ENCODE peak calls at places on chromosome 15, in nine cellular contexts. One of them, this sample, is unnamed.

GRCh38 chr15:42062284-42062806 is 32.0 kb downstream of the PLA2G4D start:
- DNase-seq in neural progenitor cell: no peak
- DNase-seq in GM20000: no peak
- DNase-seq in GM13977: no peak
- DNase-seq in PC-9: no peak
- DNase-seq in GM13976: no peak
- DNase-seq in MM.1S: no peak
- DNase-seq in ovary: no peak
- DNase-seq in right atrium auricular region: no peak
- DNase-seq in this sample: no peak

GRCh38 chr15:77013786-77014136 is 18.8 kb downstream of the PSTPIP1 start:
- DNase-seq in neural progenitor cell: no peak
- DNase-seq in GM20000: peak
- DNase-seq in GM13977: peak
- DNase-seq in PC-9: peak
- DNase-seq in GM13976: peak
- DNase-seq in MM.1S: no peak
- DNase-seq in ovary: no peak
- DNase-seq in right atrium auricular region: no peak
- DNase-seq in this sample: no peak

GRCh38 chr15:61383421-61383820 is 154.3 kb upstream of the RORA start:
- DNase-seq in neural progenitor cell: no peak
- DNase-seq in GM20000: no peak
- DNase-seq in GM13977: no peak
- DNase-seq in PC-9: no peak
- DNase-seq in GM13976: no peak
- DNase-seq in MM.1S: no peak
- DNase-seq in ovary: no peak
- DNase-seq in right atrium auricular region: no peak
- DNase-seq in this sample: no peak

GRCh38 chr15:50798684-50799083 is 33.2 kb upstream of the SPPL2A start:
- DNase-seq in neural progenitor cell: no peak
- DNase-seq in GM20000: no peak
- DNase-seq in GM13977: no peak
- DNase-seq in PC-9: peak
- DNase-seq in GM13976: no peak
- DNase-seq in MM.1S: no peak
- DNase-seq in ovary: no peak
- DNase-seq in right atrium auricular region: no peak
- DNase-seq in this sample: peak

GRCh38 chr15:47812436-47813109 is 95.3 kb downstream of the SEMA6D start:
- DNase-seq in neural progenitor cell: no peak
- DNase-seq in GM20000: peak
- DNase-seq in GM13977: peak
- DNase-seq in PC-9: peak
- DNase-seq in GM13976: peak
- DNase-seq in MM.1S: peak
- DNase-seq in ovary: no peak
- DNase-seq in right atrium auricular region: no peak
- DNase-seq in this sample: peak

GRCh38 chr15:57146394-57147140 is 228.1 kb downstream of the TCF12 start:
- DNase-seq in neural progenitor cell: peak
- DNase-seq in GM20000: peak
- DNase-seq in GM13977: peak
- DNase-seq in PC-9: no peak
- DNase-seq in GM13976: peak
- DNase-seq in MM.1S: peak
- DNase-seq in ovary: no peak
- DNase-seq in right atrium auricular region: no peak
- DNase-seq in this sample: peak

GRCh38 chr15:31727612-31728011 is 302.7 kb upstream of the CHRNA7 start:
- DNase-seq in neural progenitor cell: no peak
- DNase-seq in GM20000: no peak
- DNase-seq in GM13977: no peak
- DNase-seq in PC-9: no peak
- DNase-seq in GM13976: no peak
- DNase-seq in MM.1S: no peak
- DNase-seq in ovary: no peak
- DNase-seq in right atrium auricular region: no peak
- DNase-seq in this sample: no peak

GRCh38 chr15:63466378-63467192 is 37.8 kb upstream of the USP3 start:
- DNase-seq in neural progenitor cell: peak
- DNase-seq in GM20000: peak
- DNase-seq in GM13977: peak
- DNase-seq in PC-9: peak
- DNase-seq in GM13976: peak
- DNase-seq in MM.1S: peak
- DNase-seq in ovary: peak
- DNase-seq in right atrium auricular region: no peak
- DNase-seq in this sample: peak

GRCh38 chr15:64050281-64051092 is 4.2 kb upstream of the DAPK2 start:
- DNase-seq in neural progenitor cell: no peak
- DNase-seq in GM20000: no peak
- DNase-seq in GM13977: no peak
- DNase-seq in PC-9: no peak
- DNase-seq in GM13976: no peak
- DNase-seq in MM.1S: no peak
- DNase-seq in ovary: no peak
- DNase-seq in right atrium auricular region: no peak
- DNase-seq in this sample: peak

GRCh38 chr15:69393831-69394491 is 20.2 kb upstream of the KIF23 start:
- DNase-seq in neural progenitor cell: no peak
- DNase-seq in GM20000: no peak
- DNase-seq in GM13977: no peak
- DNase-seq in PC-9: no peak
- DNase-seq in GM13976: no peak
- DNase-seq in MM.1S: no peak
- DNase-seq in ovary: no peak
- DNase-seq in right atrium auricular region: peak
- DNase-seq in this sample: no peak

GRCh38 chr15:59353994-59354951 is 18.4 kb downstream of the MYO1E start:
- DNase-seq in neural progenitor cell: peak
- DNase-seq in GM20000: peak
- DNase-seq in GM13977: peak
- DNase-seq in PC-9: no peak
- DNase-seq in GM13976: no peak
- DNase-seq in MM.1S: no peak
- DNase-seq in ovary: no peak
- DNase-seq in right atrium auricular region: no peak
- DNase-seq in this sample: no peak

GRCh38 chr15:70510433-70510832 is 252.9 kb downstream of the UACA start:
- DNase-seq in neural progenitor cell: no peak
- DNase-seq in GM20000: no peak
- DNase-seq in GM13977: no peak
- DNase-seq in PC-9: no peak
- DNase-seq in GM13976: no peak
- DNase-seq in MM.1S: no peak
- DNase-seq in ovary: no peak
- DNase-seq in right atrium auricular region: no peak
- DNase-seq in this sample: no peak

GRCh38 chr15:70508561-70509281 is 254.6 kb downstream of the UACA start:
- DNase-seq in neural progenitor cell: peak
- DNase-seq in GM20000: no peak
- DNase-seq in GM13977: no peak
- DNase-seq in PC-9: peak
- DNase-seq in GM13976: no peak
- DNase-seq in MM.1S: no peak
- DNase-seq in ovary: no peak
- DNase-seq in right atrium auricular region: no peak
- DNase-seq in this sample: peak

GRCh38 chr15:70512772-70513362 is 250.5 kb downstream of the UACA start:
- DNase-seq in neural progenitor cell: peak
- DNase-seq in GM20000: peak
- DNase-seq in GM13977: peak
- DNase-seq in PC-9: peak
- DNase-seq in GM13976: peak
- DNase-seq in MM.1S: peak
- DNase-seq in ovary: no peak
- DNase-seq in right atrium auricular region: no peak
- DNase-seq in this sample: no peak

GRCh38 chr15:70507772-70508351 is 255.5 kb downstream of the UACA start:
- DNase-seq in neural progenitor cell: no peak
- DNase-seq in GM20000: no peak
- DNase-seq in GM13977: no peak
- DNase-seq in PC-9: peak
- DNase-seq in GM13976: no peak
- DNase-seq in MM.1S: no peak
- DNase-seq in ovary: no peak
- DNase-seq in right atrium auricular region: no peak
- DNase-seq in this sample: peak

DNA sequence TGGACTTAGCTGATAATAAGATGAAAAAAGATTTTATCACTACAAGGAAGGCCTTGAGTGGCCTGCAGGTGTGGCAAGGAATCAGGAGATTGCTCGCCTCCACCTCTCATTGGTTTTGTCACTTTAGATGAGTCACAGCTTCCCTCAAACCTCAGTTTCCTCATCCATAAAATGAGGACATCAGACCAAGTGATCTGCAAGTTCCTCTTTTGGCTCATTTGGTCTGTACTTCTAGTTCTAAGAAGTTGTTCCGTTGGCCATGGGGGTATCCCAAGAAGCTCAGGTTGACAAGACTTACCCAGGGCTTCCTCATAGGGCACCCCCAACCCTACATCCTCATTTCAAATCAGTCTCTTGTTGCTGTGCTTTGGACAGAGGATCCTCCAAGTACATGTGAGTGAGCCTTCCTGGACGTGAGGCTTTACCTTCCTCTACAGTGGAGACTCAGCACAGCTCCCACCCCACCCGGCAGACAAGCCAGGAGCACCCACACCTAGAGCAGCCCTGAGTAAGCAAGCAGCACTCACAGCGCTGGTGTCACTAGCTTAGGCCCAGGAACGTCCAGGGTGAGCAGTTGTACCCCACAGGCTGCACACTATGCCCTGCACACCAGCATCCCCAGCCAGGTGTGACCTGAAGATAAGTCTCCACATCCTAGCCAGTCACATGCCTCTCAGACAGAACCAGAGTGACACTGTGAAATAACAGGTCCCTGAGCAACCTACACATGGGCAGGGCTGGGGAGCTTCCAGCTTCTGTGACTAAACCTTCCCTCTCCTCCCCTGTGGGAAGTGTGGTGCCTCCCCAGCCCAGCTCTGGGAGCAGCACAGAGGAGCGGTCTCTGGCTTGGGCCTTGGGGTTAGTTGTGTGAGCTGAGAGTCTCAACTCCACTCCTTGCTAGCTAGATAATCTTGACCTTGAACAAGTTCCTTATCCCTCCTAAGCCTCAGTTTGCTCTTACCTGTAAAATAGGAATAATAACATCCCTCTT is 253.8 kb downstream of the UACA start:
- DNase-seq in neural progenitor cell: no peak
- DNase-seq in GM20000: no peak
- DNase-seq in GM13977: no peak
- DNase-seq in PC-9: peak
- DNase-seq in GM13976: no peak
- DNase-seq in MM.1S: no peak
- DNase-seq in ovary: no peak
- DNase-seq in right atrium auricular region: no peak
- DNase-seq in this sample: no peak
- TF ChIP-seq CTCF in neural progenitor cell: no peak
- TF ChIP-seq CTCF in GM20000: no peak
- TF ChIP-seq CTCF in GM13977: no peak
- TF ChIP-seq CTCF in PC-9: no peak
- TF ChIP-seq CTCF in GM13976: no peak
- TF ChIP-seq CTCF in MM.1S: no peak
- TF ChIP-seq CTCF in ovary: no peak
- TF ChIP-seq CTCF in right atrium auricular region: no peak
- TF ChIP-seq CTCF in this sample: no peak

DNA sequence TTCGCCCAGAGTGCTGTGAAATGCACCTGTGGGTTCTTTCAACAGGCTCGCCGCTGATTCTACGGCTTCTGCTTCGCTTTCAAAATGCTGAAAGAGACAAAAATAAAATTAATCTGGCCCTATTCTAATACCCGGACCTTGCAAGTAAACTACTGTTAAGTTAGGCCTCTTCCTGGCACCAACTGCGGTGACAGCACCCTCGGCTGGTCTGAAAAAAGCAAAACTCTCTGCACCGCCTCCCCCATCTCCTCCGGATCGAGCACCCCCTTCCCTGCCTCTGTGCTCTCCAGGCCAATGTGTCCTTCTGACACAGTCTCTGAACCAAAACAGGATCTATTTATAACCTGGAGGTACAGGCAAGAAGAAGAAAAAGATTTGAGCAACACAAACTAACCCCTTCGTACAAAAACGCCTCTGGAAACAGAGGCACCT is 1.1 kb downstream of the ATOSA start:
- DNase-seq in neural progenitor cell: peak
- DNase-seq in GM20000: peak
- DNase-seq in GM13977: peak
- DNase-seq in PC-9: peak
- DNase-seq in GM13976: peak
- DNase-seq in MM.1S: peak
- DNase-seq in ovary: peak
- DNase-seq in right atrium auricular region: peak
- DNase-seq in this sample: peak
- TF ChIP-seq CTCF in neural progenitor cell: peak
- TF ChIP-seq CTCF in GM20000: no peak
- TF ChIP-seq CTCF in GM13977: peak
- TF ChIP-seq CTCF in PC-9: no peak
- TF ChIP-seq CTCF in GM13976: no peak
- TF ChIP-seq CTCF in MM.1S: peak
- TF ChIP-seq CTCF in ovary: no peak
- TF ChIP-seq CTCF in right atrium auricular region: no peak
- TF ChIP-seq CTCF in this sample: peak

GRCh38 chr15:23857028-23857641 is 170.0 kb upstream of the NDN start:
- DNase-seq in neural progenitor cell: peak
- DNase-seq in GM20000: no peak
- DNase-seq in GM13977: no peak
- DNase-seq in PC-9: no peak
- DNase-seq in GM13976: no peak
- DNase-seq in MM.1S: peak
- DNase-seq in ovary: peak
- DNase-seq in right atrium auricular region: no peak
- DNase-seq in this sample: peak
- TF ChIP-seq CTCF in neural progenitor cell: peak
- TF ChIP-seq CTCF in GM20000: no peak
- TF ChIP-seq CTCF in GM13977: no peak
- TF ChIP-seq CTCF in PC-9: peak
- TF ChIP-seq CTCF in GM13976: no peak
- TF ChIP-seq CTCF in MM.1S: peak
- TF ChIP-seq CTCF in ovary: no peak
- TF ChIP-seq CTCF in right atrium auricular region: no peak
- TF ChIP-seq CTCF in this sample: peak

DNA sequence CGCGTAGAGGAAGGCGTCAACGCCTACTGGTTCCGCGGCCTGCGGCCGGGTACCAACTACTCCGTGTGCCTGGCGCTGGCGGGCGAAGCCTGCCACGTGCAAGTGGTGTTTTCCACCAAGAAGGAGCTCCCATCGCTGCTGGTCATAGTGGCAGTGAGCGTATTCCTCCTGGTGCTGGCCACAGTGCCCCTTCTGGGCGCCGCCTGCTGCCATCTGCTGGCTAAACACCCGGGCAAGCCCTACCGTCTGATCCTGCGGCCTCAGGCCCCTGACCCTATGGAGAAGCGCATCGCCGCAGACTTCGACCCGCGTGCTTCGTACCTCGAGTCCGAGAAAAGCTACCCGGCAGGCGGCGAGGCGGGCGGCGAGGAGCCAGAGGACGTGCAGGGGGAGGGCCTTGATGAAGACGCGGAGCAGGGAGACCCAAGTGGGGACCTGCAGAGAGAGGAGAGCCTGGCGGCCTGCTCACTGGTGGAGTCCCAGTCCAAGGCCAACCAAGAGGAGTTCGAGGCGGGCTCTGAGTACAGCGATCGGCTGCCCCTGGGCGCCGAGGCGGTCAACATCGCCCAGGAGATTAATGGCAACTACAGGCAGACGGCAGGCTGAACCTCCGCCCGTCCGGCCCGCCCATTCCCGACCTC is 4.1 kb downstream of the ISLR2 start:
- DNase-seq in neural progenitor cell: peak
- DNase-seq in GM20000: peak
- DNase-seq in GM13977: peak
- DNase-seq in PC-9: no peak
- DNase-seq in GM13976: peak
- DNase-seq in MM.1S: no peak
- DNase-seq in ovary: no peak
- DNase-seq in right atrium auricular region: no peak
- DNase-seq in this sample: peak
- TF ChIP-seq CTCF in neural progenitor cell: peak
- TF ChIP-seq CTCF in GM20000: peak
- TF ChIP-seq CTCF in GM13977: peak
- TF ChIP-seq CTCF in PC-9: peak
- TF ChIP-seq CTCF in GM13976: peak
- TF ChIP-seq CTCF in MM.1S: no peak
- TF ChIP-seq CTCF in ovary: no peak
- TF ChIP-seq CTCF in right atrium auricular region: peak
- TF ChIP-seq CTCF in this sample: peak